ENCODE peak calls at places on chromosomes 7 and 10, in seven cellular contexts. E is H1, V is K562, M is GM12878, X is SK-N-SH, G is GM12891, R is HepG2. B is an unnamed sample.

GRCh38 chr10:67224553-67224952 is 298.7 kb downstream of the LRRTM3 start:
- DNase-seq in E (no peak), V (no peak), M (no peak), X (no peak), G (no peak), R (no peak), B (no peak)

GRCh38 chr10:118564652-118565051 is 30.8 kb downstream of the PRLHR start:
- DNase-seq in E (no peak), V (peak; percentile 22), M (no peak), X (peak; percentile 52), G (no peak), R (no peak), B (no peak)

GRCh38 chr7:131499801-131500200 is 56.6 kb downstream of the PODXL start:
- DNase-seq in E (no peak), V (no peak), M (no peak), X (no peak), G (no peak), R (no peak), B (no peak)

GRCh38 chr10:13894412-13895093 is 307.8 kb downstream of the PRPF18 start:
- DNase-seq in E (no peak), V (no peak), M (no peak), X (no peak), G (no peak), R (no peak), B (no peak)

GRCh38 chr7:48962821-48963505 is 38.6 kb downstream of the CDC14C start:
- DNase-seq in E (no peak), V (no peak), M (no peak), X (no peak), G (no peak), R (no peak), B (no peak)

GRCh38 chr10:23016636-23017035 is 78.7 kb upstream of the MSRB2 start:
- DNase-seq in E (no peak), V (peak; percentile 60), M (no peak), X (no peak), G (no peak), R (no peak), B (no peak)

GRCh38 chr10:50563906-50564305 is 59.9 kb downstream of the SGMS1 start:
- DNase-seq in E (peak; percentile 29), V (no peak), M (no peak), X (no peak), G (no peak), R (peak; percentile 32), B (no peak)

GRCh38 chr7:22635349-22635748 is 91.7 kb upstream of the IL6 start:
- DNase-seq in E (no peak), V (no peak), M (no peak), X (no peak), G (no peak), R (no peak), B (no peak)

GRCh38 chr10:70748801-70749573 is 36.2 kb downstream of the TBATA start:
- DNase-seq in E (no peak), V (no peak), M (no peak), X (no peak), G (no peak), R (no peak), B (no peak)

GRCh38 chr7:152887191-152887590 is 127.6 kb downstream of the ACTR3B start:
- DNase-seq in E (no peak), V (no peak), M (no peak), X (no peak), G (no peak), R (no peak), B (no peak)

GRCh38 chr10:15015451-15015850 is 28.3 kb upstream of the OLAH start:
- DNase-seq in E (no peak), V (no peak), M (no peak), X (no peak), G (no peak), R (no peak), B (no peak)

GRCh38 chr7:116988363-116988989 is 35.2 kb downstream of the ST7 start:
- DNase-seq in E (no peak), V (no peak), M (no peak), X (peak; percentile 39), G (no peak), R (no peak), B (no peak)

GRCh38 chr10:63267414-63268138 is 134.4 kb downstream of the NRBF2 start:
- DNase-seq in E (no peak), V (peak; percentile 79), M (no peak), X (no peak), G (no peak), R (peak; percentile 71), B (no peak)

GRCh38 chr7:66800591-66800990 is 60.1 kb downstream of the RABGEF1 start:
- DNase-seq in E (no peak), V (no peak), M (no peak), X (no peak), G (no peak), R (no peak), B (no peak)

GRCh38 chr10:35639021-35639521 is 3.0 kb downstream of the FZD8 start:
- DNase-seq in E (no peak), V (no peak), M (no peak), X (peak; percentile 28), G (no peak), R (no peak), B (no peak)

GRCh38 chr7:140671966-140672365 is 779 bp upstream of the ADCK2 start:
- DNase-seq in E (no peak), V (peak; percentile 37), M (no peak), X (no peak), G (no peak), R (no peak), B (no peak)

GRCh38 chr7:43700646-43701501 is 28.4 kb downstream of the COA1 start:
- DNase-seq in E (no peak), V (no peak), M (no peak), X (no peak), G (no peak), R (no peak), B (no peak)

GRCh38 chr7:43702974-43703373 is 26.3 kb downstream of the COA1 start:
- DNase-seq in E (no peak), V (no peak), M (no peak), X (no peak), G (no peak), R (no peak), B (no peak)

GRCh38 chr7:43700059-43700501 is 29.2 kb downstream of the COA1 start:
- DNase-seq in E (no peak), V (peak; percentile 37), M (no peak), X (peak; percentile 59), G (no peak), R (peak; percentile 46), B (no peak)

GRCh38 chr7:43701929-43702328 is 27.4 kb downstream of the COA1 start:
- DNase-seq in E (no peak), V (no peak), M (no peak), X (no peak), G (no peak), R (no peak), B (no peak)

DNA sequence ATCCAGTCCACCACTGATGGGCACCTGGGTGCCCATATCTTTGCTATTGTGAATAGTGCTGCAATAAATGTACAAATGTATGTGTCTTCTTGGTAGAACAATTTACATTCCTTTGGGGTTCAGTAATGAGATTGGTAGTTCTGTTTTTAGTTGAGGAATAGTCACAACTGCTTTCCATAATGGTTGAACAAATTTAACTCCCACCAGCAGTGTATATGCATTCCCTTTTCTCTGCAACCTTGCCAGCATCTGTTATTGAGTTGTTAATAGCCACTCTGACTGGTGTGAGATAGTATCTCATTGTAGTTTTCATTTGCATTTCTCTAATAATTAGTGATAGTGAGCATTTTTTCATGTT is 27.8 kb downstream of the COA1 start:
- DNase-seq in E (no peak), V (no peak), M (no peak), X (no peak), G (no peak), R (no peak), B (no peak)
- TF ChIP-seq TAF1 in E (no peak), V (no peak), M (no peak), X (no peak), G (no peak), R (no peak), B (no peak)

GRCh38 chr10:103870503-103870902 is 15.1 kb upstream of the SH3PXD2A start:
- DNase-seq in E (no peak), V (no peak), M (no peak), X (no peak), G (no peak), R (no peak), B (no peak)
- TF ChIP-seq TAF1 in E (no peak), V (no peak), M (no peak), X (no peak), G (no peak), R (no peak), B (no peak)

DNA sequence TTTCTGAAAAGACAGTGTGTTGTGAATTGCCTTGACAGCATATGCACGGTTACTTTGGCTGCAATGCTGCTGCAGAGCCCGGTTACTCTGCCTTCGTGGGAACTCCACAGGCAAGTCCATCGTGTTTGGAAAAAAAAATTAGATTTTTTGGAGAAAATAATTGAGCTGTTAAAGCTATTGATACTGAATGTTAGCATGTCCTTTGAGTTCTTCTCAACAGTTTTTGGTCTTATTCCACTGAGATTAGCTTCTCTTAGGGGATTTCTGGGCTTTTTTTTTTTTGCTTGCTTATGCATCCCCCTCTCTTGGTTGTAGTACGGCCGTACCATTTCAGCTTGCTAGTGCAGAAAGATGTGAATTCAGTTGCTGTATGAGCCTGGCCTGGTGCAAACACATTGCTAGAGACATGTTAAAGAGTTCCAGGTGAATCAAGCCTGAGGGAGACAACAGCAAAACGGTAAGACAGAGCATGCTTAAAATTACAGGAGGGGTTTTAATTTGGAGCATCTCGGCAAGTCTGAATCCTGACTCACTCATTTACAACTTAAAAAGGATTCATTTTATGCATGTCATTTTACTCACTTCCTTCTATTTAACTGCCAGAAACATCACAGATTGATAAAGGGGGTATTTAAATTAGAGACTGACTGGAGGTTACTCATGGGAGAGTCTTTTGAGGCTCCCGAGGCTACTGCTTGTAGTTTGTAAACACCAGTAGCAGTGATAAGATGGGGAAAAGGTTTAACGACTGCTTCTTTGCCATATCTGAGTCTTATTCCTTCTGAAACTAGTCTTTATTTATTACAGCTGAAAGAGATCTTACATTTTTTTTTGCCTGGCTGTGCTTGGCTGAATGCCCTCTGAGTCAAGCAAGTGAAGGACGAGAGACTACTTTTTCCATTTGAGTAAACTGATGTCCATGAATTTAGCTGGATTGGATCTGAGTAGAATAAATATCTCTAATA is 113.7 kb downstream of the CDK14 start:
- DNase-seq in E (no peak), V (no peak), M (no peak), X (no peak), G (no peak), R (no peak), B (no peak)
- TF ChIP-seq TAF1 in E (no peak), V (no peak), M (peak; percentile 57), X (no peak), G (no peak), R (no peak), B (no peak)

DNA sequence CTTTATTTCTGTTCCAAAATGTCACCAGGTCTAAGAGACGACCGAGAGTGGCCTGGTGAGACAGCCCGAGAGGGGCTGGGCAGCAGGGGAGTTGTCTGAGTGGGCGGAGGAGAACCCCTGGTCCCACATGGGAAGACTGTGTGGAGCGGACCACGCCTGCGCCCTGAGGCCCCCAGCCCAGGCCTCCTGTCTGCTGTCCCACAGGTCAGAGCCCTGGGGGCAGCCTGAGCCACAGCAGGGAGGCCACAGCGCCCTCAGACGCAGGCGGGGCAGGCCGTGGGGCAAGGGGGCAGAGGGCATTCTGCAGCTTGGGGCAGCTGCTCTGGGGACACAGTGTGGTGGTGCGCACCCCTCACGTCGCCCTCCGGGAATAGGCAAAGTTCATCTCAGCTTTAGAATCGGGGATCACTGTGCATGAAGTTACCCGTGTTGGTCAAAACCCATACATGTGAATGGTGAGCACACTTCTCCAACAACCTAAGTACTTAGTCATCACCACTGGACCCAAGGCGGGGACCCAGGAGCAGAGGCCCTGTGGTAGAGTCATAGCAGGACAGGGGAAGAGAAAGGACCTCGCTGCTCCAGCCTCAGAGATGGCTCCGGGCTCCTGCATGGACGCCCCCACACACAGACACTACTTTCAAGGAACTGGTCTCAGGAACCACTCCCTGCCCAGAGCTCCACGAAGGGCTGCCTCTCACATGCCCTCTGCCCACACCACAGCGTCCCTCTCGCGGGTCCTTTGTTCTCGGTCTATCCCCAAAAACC is 214.7 kb downstream of the ELFN1 start:
- DNase-seq in E (no peak), V (peak; percentile 14), M (no peak), X (no peak), G (no peak), R (no peak), B (no peak)
- TF ChIP-seq TAF1 in E (no peak), V (no peak), M (no peak), X (no peak), G (no peak), R (no peak), B (no peak)